ENCODE peak calls at places on chromosomes 4 and X, in five cellular contexts. Y is DND-41; X is BE2C; K is CD8-positive, alpha-beta memory T cell; F is vagina. S is an unnamed sample.
A peak's percentile ranks its signal among the peaks of the same experiment; 100 is the strongest.

GRCh38 chr4:86302242-86302641 is 57.6 kb downstream of the MAPK10 start:
- DNase-seq in X (peak; percentile 20), Y (no peak), K (no peak), F (no peak), S (peak; percentile 57)

GRCh38 chr4:52861171-52861873 is 795 bp upstream of the RASL11B start:
- DNase-seq in F (no peak), Y (no peak), K (no peak), X (no peak), S (no peak)

GRCh38 chrX:130975947-130976346 is 72.9 kb upstream of the ENOX2 start:
- DNase-seq in X (peak; percentile 50), K (peak; percentile 44), F (no peak), Y (peak; percentile 19), S (peak; percentile 50)

GRCh38 chrX:133670394-133670793 is 255.1 kb upstream of the GPC4 start:
- DNase-seq in F (no peak), Y (no peak), K (no peak), X (no peak), S (peak; percentile 15)

GRCh38 chr4:118289794-118290193 is 63.0 kb downstream of the PRSS12 start:
- DNase-seq in Y (no peak), F (no peak), X (no peak), K (no peak), S (no peak)

GRCh38 chrX:30246769-30247489 is at the start of gene MAGEB1:
- DNase-seq in F (no peak), X (no peak), K (no peak), Y (no peak), S (no peak)

GRCh38 chrX:105567046-105567445 is 255.3 kb upstream of the NRK start:
- DNase-seq in F (no peak), Y (no peak), X (no peak), K (no peak), S (no peak)

GRCh38 chr4:94571720-94572119 is 120.0 kb downstream of the PDLIM5 start:
- DNase-seq in X (no peak), F (no peak), K (no peak), Y (no peak), S (no peak)

GRCh38 chrX:2819345-2820130 is 9.2 kb upstream of the GYG2 start:
- DNase-seq in Y (no peak), F (no peak), X (no peak), K (no peak), S (peak; percentile 42)

GRCh38 chr4:23970193-23970850 is 80.5 kb upstream of the PPARGC1A start:
- DNase-seq in Y (no peak), F (no peak), K (no peak), X (no peak), S (no peak)

GRCh38 chr4:23891064-23891421 is 1.2 kb upstream of the PPARGC1A start:
- DNase-seq in F (no peak), Y (no peak), K (no peak), X (no peak), S (no peak)

GRCh38 chr4:2836391-2836859 is 7.2 kb upstream of the ADD1 start:
- DNase-seq in K (no peak), F (peak; percentile 93), Y (no peak), X (no peak), S (peak; percentile 10)

GRCh38 chrX:45743081-45743533 is 542.4 kb upstream of the DIPK2B start:
- DNase-seq in F (no peak), K (no peak), Y (no peak), X (no peak), S (no peak)

GRCh38 chrX:12866451-12867377 is at the start of gene TLR7:
- DNase-seq in Y (peak; percentile 13), K (no peak), X (no peak), F (no peak), S (no peak)

GRCh38 chr4:173174184-173175156 is 5.9 kb downstream of the GALNT7 start:
- DNase-seq in Y (no peak), X (no peak), K (no peak), F (no peak), S (no peak)

GRCh38 chrX:15674514-15674898 is 9.9 kb upstream of the CLTRN start:
- DNase-seq in Y (no peak), F (peak; percentile 97), X (peak; percentile 85), K (peak; percentile 89), S (peak; percentile 97)

GRCh38 chr4:12875640-12876243 is 608.4 kb downstream of the RAB28 start:
- DNase-seq in Y (no peak), K (no peak), X (no peak), F (no peak), S (peak; percentile 58)
- H3K4me1 ChIP-seq in Y (no peaks in the 10 kb centered on the region), K (no peaks in the 10 kb centered on the region), X (no peaks in the 10 kb centered on the region), F (no peaks in the 10 kb centered on the region), S (peaks cover 6% of the 10 kb centered on the region)

GRCh38 chr4:108170729-108171540 is 2.2 kb upstream of the LEF1 start:
- DNase-seq in Y (peak; percentile 64), K (no peak), F (no peak), X (no peak), S (no peak)
- H3K4me1 ChIP-seq in Y (peaks cover 57% of the 10 kb centered on the region), K (peaks cover 33% of the 10 kb centered on the region), F (peaks cover 27% of the 10 kb centered on the region), X (no peaks in the 10 kb centered on the region), S (peaks cover 47% of the 10 kb centered on the region)

DNA sequence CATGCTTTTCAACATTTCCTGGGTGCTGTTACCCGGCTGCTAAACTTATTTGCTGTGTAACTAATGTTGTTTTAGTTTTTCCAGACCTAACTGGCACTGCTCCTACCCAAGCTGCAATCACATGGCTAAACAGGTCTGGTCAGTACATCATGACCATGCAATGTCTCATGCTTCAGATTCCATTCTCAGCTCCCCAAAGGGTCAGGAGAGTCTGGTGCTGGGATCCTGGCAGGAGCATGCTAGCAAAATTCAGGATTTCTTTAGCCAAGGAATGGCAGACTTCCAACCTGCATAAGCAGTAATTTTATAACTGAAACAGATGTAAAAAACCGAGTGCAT is 12.6 kb upstream of the CENPU start:
- DNase-seq in K (no peak), F (no peak), Y (no peak), X (no peak), S (peak; percentile 82)
- H3K4me1 ChIP-seq in K (peaks cover 9% of the 10 kb centered on the region), F (peaks cover 47% of the 10 kb centered on the region), Y (peaks cover 9% of the 10 kb centered on the region), X (no peaks in the 10 kb centered on the region), S (peaks cover 38% of the 10 kb centered on the region)

GRCh38 chrX:68914337-68914989 is 85.6 kb downstream of the EFNB1 start:
- DNase-seq in X (no peak), Y (no peak), K (no peak), F (no peak), S (no peak)

GRCh38 chrX:68915778-68916177 is 87.0 kb downstream of the EFNB1 start:
- DNase-seq in X (no peak), K (no peak), Y (no peak), F (no peak), S (no peak)

GRCh38 chrX:68909945-68910344 is 81.1 kb downstream of the EFNB1 start:
- DNase-seq in X (no peak), F (no peak), K (no peak), Y (no peak), S (no peak)

GRCh38 chrX:68912113-68912980 is 83.5 kb downstream of the EFNB1 start:
- DNase-seq in Y (no peak), X (peak; percentile 40), K (no peak), F (no peak), S (no peak)

DNA sequence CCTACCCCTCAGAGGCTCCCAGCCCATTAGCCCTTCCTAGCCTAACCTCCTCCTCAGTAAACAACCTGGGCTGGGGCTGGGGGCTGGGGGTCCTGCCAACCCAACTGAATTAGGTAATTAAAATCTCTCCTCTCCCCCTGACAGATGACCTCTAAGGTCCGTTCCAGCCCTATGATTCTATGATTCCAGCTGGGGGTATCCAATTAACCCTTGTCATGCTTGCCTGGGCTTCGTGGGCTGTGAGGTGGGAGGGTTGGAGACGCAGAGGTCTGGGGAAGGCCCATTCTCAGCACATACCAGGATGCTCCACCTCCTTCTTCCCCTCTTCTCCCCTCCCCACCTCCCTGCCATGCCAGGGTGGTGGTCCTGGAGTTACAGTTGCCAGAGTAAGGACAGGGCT is 81.9 kb downstream of the EFNB1 start:
- DNase-seq in K (no peak), X (no peak), Y (no peak), F (no peak), S (no peak)
- H3K4me1 ChIP-seq in K (no peaks in the 10 kb centered on the region), X (peaks cover 6% of the 10 kb centered on the region), Y (no peaks in the 10 kb centered on the region), F (no peaks in the 10 kb centered on the region), S (no peaks in the 10 kb centered on the region)

DNA sequence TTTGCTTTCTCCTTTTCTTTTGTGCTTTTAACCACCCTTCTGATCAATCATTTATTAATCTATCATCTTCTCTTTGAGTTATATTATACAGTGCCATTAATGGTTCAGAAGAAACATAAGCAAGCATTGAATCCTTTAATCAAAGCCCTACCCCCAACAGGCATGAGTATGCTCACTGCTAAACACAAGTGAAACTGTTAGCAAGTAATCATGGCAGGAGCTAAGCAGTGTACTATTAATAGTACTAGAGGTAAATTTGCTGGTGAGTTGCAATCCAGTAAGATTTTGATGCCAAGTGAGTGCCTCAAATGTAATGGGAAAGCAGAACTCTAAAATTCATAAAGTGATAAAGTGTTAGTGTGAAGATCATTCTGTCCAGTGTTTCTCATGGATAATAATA is 57.2 kb downstream of the FNIP2 start:
- DNase-seq in Y (no peak), X (no peak), F (no peak), K (no peak), S (no peak)
- H3K4me1 ChIP-seq in Y (peaks cover 9% of the 10 kb centered on the region), X (peaks cover 28% of the 10 kb centered on the region), F (peaks cover 46% of the 10 kb centered on the region), K (peaks cover 18% of the 10 kb centered on the region), S (peaks cover 82% of the 10 kb centered on the region)

GRCh38 chr4:139851639-139852038 is 186.0 kb downstream of the MGST2 start:
- DNase-seq in X (no peak), K (no peak), F (no peak), Y (no peak), S (no peak)

GRCh38 chr4:139848043-139848442 is 182.4 kb downstream of the MGST2 start:
- DNase-seq in K (no peak), Y (no peak), X (no peak), F (no peak), S (no peak)

GRCh38 chr4:139852612-139853269 is 187.1 kb downstream of the MGST2 start:
- DNase-seq in K (no peak), F (no peak), X (no peak), Y (no peak), S (no peak)

GRCh38 chr4:139851133-139851532 is 185.5 kb downstream of the MGST2 start:
- DNase-seq in X (no peak), K (no peak), Y (no peak), F (no peak), S (no peak)

DNA sequence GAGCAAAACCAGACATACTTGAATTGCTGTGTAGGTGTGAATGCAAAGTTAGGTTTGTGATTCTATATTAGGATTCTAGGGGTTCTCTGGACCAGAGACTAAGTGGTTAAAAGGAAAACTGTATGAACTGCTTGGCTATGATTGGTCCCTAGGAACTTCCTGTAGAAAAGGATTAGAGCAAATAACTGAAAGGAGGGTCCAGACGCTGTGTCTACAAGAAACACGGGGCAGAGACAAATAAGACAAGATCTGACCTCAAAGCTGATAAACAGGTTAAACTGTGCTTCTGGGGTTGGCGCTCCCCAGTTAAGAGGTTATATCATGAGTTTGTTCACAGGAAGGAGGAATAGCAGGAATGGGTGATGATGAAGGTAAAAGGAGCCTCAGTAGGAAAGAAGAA is 183.6 kb downstream of the MGST2 start:
- DNase-seq in K (no peak), Y (no peak), F (no peak), X (no peak), S (no peak)
- H3K4me1 ChIP-seq in K (no peaks in the 10 kb centered on the region), Y (peaks cover 4% of the 10 kb centered on the region), F (no peaks in the 10 kb centered on the region), X (peaks cover 57% of the 10 kb centered on the region), S (peaks cover 4% of the 10 kb centered on the region)

GRCh38 chrX:153474266-153474665 is 3.9 kb upstream of the HAUS7 start:
- DNase-seq in F (no peak), Y (no peak), X (no peak), K (no peak), S (no peak)
- H3K4me1 ChIP-seq in F (peaks cover 31% of the 10 kb centered on the region), Y (peaks cover 11% of the 10 kb centered on the region), X (peaks cover 26% of the 10 kb centered on the region), K (peaks cover 16% of the 10 kb centered on the region), S (peaks cover 11% of the 10 kb centered on the region)

S was measured in body of pancreas.